ENCODE peak calls at places on chromosomes 11 and 22, in six cellular contexts. H is AG20443; P is stimulated activated CD4-positive, alpha-beta T cell treated with anti-CD3 and anti-CD28 coated beads, Interleukin-15, amount 100 ng/mL, for 24 hours; K is amniotic epithelial cell; I is mammary epithelial cell; R is ELF-1. W is an unnamed sample.
A peak's percentile ranks its signal among the peaks of the same experiment; 100 is the strongest.

GRCh38 chr11:8813658-8814057 is 97.3 kb upstream of the AKIP1 start:
- DNase-seq in H (peak; percentile 87), P (peak; percentile 74), K (peak; percentile 88), I (peak; percentile 72), R (peak; percentile 90), W (peak; percentile 27)

GRCh38 chr11:59918987-59919589 is 19.1 kb upstream of the OOSP1 start:
- DNase-seq in H (peak; percentile 53), P (peak; percentile 35), K (peak; percentile 31), I (peak; percentile 68), R (no peak), W (no peak)

GRCh38 chr22:20251981-20252380 is 16.1 kb downstream of the RTN4R start:
- DNase-seq in H (no peak), P (no peak), K (no peak), I (no peak), R (no peak), W (no peak)

GRCh38 chr11:76620471-76620870 is 50.1 kb downstream of the LRRC32 start:
- DNase-seq in H (peak; percentile 64), P (no peak), K (peak; percentile 73), I (peak; percentile 39), R (no peak), W (no peak)

GRCh38 chr11:110336054-110336453 is 39.6 kb upstream of the RDX start:
- DNase-seq in H (no peak), P (no peak), K (no peak), I (no peak), R (no peak), W (no peak)

GRCh38 chr11:84673753-84674152 is 953.4 kb downstream of the DLG2 start:
- DNase-seq in H (peak; percentile 8), P (no peak), K (no peak), I (no peak), R (peak; percentile 12), W (no peak)

GRCh38 chr11:44316388-44317240 is 6.7 kb upstream of the ALX4 start:
- DNase-seq in H (no peak), P (peak; percentile 33), K (no peak), I (no peak), R (no peak), W (no peak)

GRCh38 chr22:44182591-44183588 is 2.2 kb downstream of the PARVG start:
- DNase-seq in H (no peak), P (peak; percentile 63), K (no peak), I (no peak), R (no peak), W (peak; percentile 56)

GRCh38 chr22:24703101-24703500 is 71.4 kb downstream of the PIWIL3 start:
- DNase-seq in H (peak; percentile 23), P (no peak), K (peak; percentile 56), I (peak; percentile 6), R (no peak), W (no peak)

GRCh38 chr11:124896071-124896750 is 1.5 kb downstream of the ROBO4 start:
- DNase-seq in H (no peak), P (no peak), K (no peak), I (no peak), R (peak; percentile 42), W (no peak)

GRCh38 chr11:66717925-66718319 is 11.1 kb downstream of the SPTBN2 start:
- DNase-seq in H (no peak), P (no peak), K (no peak), I (no peak), R (no peak), W (no peak)

GRCh38 chr11:76209956-76210885 is 3.9 kb upstream of the WNT11 start:
- DNase-seq in H (peak; percentile 82), P (peak; percentile 30), K (peak; percentile 77), I (peak; percentile 48), R (peak; percentile 46), W (peak; percentile 53)

GRCh38 chr22:41240377-41241132 is at the start of gene CHADL:
- DNase-seq in H (no peak), P (no peak), K (no peak), I (no peak), R (peak; percentile 44), W (no peak)

GRCh38 chr11:80815752-80816453 is 1375.1 kb upstream of the TENM4 start:
- DNase-seq in H (no peak), P (no peak), K (no peak), I (peak; percentile 63), R (no peak), W (no peak)

GRCh38 chr11:67439321-67440228 is 2.1 kb upstream of the PTPRCAP start:
- DNase-seq in H (peak; percentile 61), P (peak; percentile 69), K (no peak), I (no peak), R (no peak), W (peak; percentile 32)

GRCh38 chr11:77113382-77114088 is 10.9 kb downstream of the OMP start:
- DNase-seq in H (peak; percentile 61), P (peak; percentile 42), K (peak; percentile 29), I (no peak), R (peak; percentile 41), W (no peak)

GRCh38 chr22:22195265-22196017 is 49.1 kb upstream of the VPREB1 start:
- DNase-seq in H (peak; percentile 70), P (peak; percentile 89), K (peak; percentile 57), I (peak; percentile 66), R (peak; percentile 88), W (peak; percentile 86)

GRCh38 chr11:101401245-101401644 is 182.6 kb downstream of the TRPC6 start:
- DNase-seq in H (no peak), P (no peak), K (peak; percentile 26), I (no peak), R (no peak), W (no peak)

GRCh38 chr22:24474221-24474620 is 20.9 kb upstream of the UPB1 start:
- DNase-seq in H (peak; percentile 86), P (no peak), K (peak; percentile 89), I (peak; percentile 66), R (peak; percentile 30), W (no peak)

GRCh38 chr22:29767289-29768051 is at the start of gene UQCR10:
- DNase-seq in H (peak; percentile 96), P (peak; percentile 96), K (peak; percentile 84), I (peak; percentile 83), R (peak; percentile 96), W (peak; percentile 77)

GRCh38 chr11:111469200-111469599 is 43.0 kb downstream of the BTG4 start:
- DNase-seq in H (no peak), P (no peak), K (peak; percentile 11), I (no peak), R (no peak), W (no peak)

GRCh38 chr11:77287136-77287535 is 14.3 kb downstream of the GDPD4 start:
- DNase-seq in H (no peak), P (no peak), K (peak; percentile 2), I (no peak), R (no peak), W (no peak)

GRCh38 chr11:5690216-5690615 is 626 bp downstream of the TRIM22 start:
- DNase-seq in H (peak; percentile 34), P (no peak), K (peak; percentile 38), I (peak; percentile 29), R (no peak), W (no peak)

GRCh38 chr11:46594383-46594718 is 528 bp upstream of the AMBRA1 start:
- DNase-seq in H (no peak), P (no peak), K (no peak), I (peak; percentile 65), R (no peak), W (no peak)

GRCh38 chr22:46602025-46602424 is 18.2 kb upstream of the GRAMD4 start:
- DNase-seq in H (no peak), P (no peak), K (no peak), I (no peak), R (no peak), W (no peak)

GRCh38 chr11:119513141-119513805 is 90.3 kb upstream of the THY1 start:
- DNase-seq in H (no peak), P (no peak), K (no peak), I (no peak), R (no peak), W (no peak)

GRCh38 chr11:18259259-18259658 is 6.8 kb upstream of the SAA1 start:
- DNase-seq in H (no peak), P (no peak), K (no peak), I (no peak), R (no peak), W (no peak)

GRCh38 chr11:76233936-76234703 is 27.8 kb upstream of the WNT11 start:
- DNase-seq in H (no peak), P (peak; percentile 11), K (no peak), I (peak; percentile 14), R (peak; percentile 60), W (no peak)

GRCh38 chr11:125188021-125188420 is 23.5 kb downstream of the PKNOX2 start:
- DNase-seq in H (no peak), P (no peak), K (no peak), I (peak; percentile 61), R (no peak), W (no peak)